ENCODE peak calls at places on chromosomes 16 and 17, in six cellular contexts. W is HTR-8/SVneo; Y is left ventricle myocardium superior; F is endodermal cell; K is neuronal stem cell; S is stimulated activated CD8-positive, alpha-beta memory T cell treated with anti-CD3 and anti-CD28 coated beads, Interleukin-7, amount 100 ng/mL, for 1 hour. L is an unnamed sample.

GRCh38 chr17:73770115-73770848 is 126.0 kb upstream of the SDK2 start:
- DNase-seq in F (no peak), K (no peak), W (peak), S (no peak), Y (peak), L (peak)

GRCh38 chr16:11144122-11144521 is 111.9 kb downstream of the SOCS1 start:
- DNase-seq in K (no peak), Y (peak), S (no peak), F (no peak), W (no peak), L (no peak)

GRCh38 chr17:15273141-15273793 is 8.1 kb upstream of the PMP22 start:
- DNase-seq in Y (no peak), F (no peak), S (no peak), K (no peak), W (peak), L (no peak)

GRCh38 chr16:84700518-84701277 is 898 bp downstream of the USP10 start:
- DNase-seq in F (peak), K (peak), W (peak), S (no peak), Y (no peak), L (no peak)

GRCh38 chr17:29112780-29113295 is 67.4 kb downstream of the MYO18A start:
- DNase-seq in Y (peak), F (no peak), S (no peak), W (no peak), K (no peak), L (peak)

GRCh38 chr17:65314212-65314611 is 177.0 kb downstream of the RGS9 start:
- DNase-seq in K (no peak), S (no peak), W (no peak), Y (no peak), F (no peak), L (no peak)

GRCh38 chr16:15521758-15522509 is 87.5 kb downstream of the BMERB1 start:
- DNase-seq in Y (no peak), S (no peak), F (no peak), K (no peak), W (no peak), L (no peak)

GRCh38 chr17:14048169-14048568 is 21.1 kb upstream of the COX10 start:
- DNase-seq in K (no peak), W (no peak), Y (no peak), S (no peak), F (peak), L (no peak)

GRCh38 chr17:81440511-81441244 is 45.4 kb downstream of the BAHCC1 start:
- DNase-seq in Y (no peak), F (peak), K (peak), S (no peak), W (peak), L (no peak)

GRCh38 chr16:83926726-83927397 is 26.2 kb upstream of the OSGIN1 start:
- DNase-seq in Y (peak), S (peak), F (peak), K (peak), W (peak), L (no peak)

GRCh38 chr17:80725532-80725931 is 180.9 kb downstream of the RPTOR start:
- DNase-seq in K (no peak), Y (no peak), S (no peak), F (no peak), W (no peak), L (no peak)

GRCh38 chr16:10824111-10824893 is 5.7 kb upstream of the TVP23A start:
- DNase-seq in K (no peak), W (no peak), Y (peak), F (no peak), S (no peak), L (no peak)

GRCh38 chr17:50028207-50029120 is 27.4 kb upstream of the ITGA3 start:
- DNase-seq in K (no peak), W (peak), F (peak), S (no peak), Y (no peak), L (no peak)

GRCh38 chr17:47694018-47694817 is at the start of gene TBKBP1:
- DNase-seq in W (peak), F (peak), K (peak), Y (peak), S (no peak), L (no peak)

GRCh38 chr17:5209396-5209795 is 17.7 kb upstream of the ZNF594 start:
- DNase-seq in Y (no peak), W (no peak), S (no peak), F (no peak), K (no peak), L (no peak)

GRCh38 chr16:56600398-56600999 is 7.9 kb upstream of the MT2A start:
- DNase-seq in W (peak), S (no peak), Y (no peak), K (no peak), F (peak), L (no peak)

GRCh38 chr17:7440113-7440822 is 956 bp downstream of the FGF11 start:
- DNase-seq in K (peak), F (peak), S (no peak), W (peak), Y (peak), L (no peak)

GRCh38 chr17:3647769-3648540 is 11.4 kb downstream of the CTNS start:
- DNase-seq in S (no peak), Y (peak), W (no peak), F (peak), K (no peak), L (no peak)

GRCh38 chr17:18176152-18176551 is 7.5 kb upstream of the ALKBH5 start:
- DNase-seq in Y (no peak), F (no peak), K (no peak), S (no peak), W (no peak), L (no peak)

GRCh38 chr17:34757611-34758010 is 178.2 kb downstream of the TMEM132E start:
- DNase-seq in K (no peak), W (no peak), F (no peak), Y (no peak), S (no peak), L (no peak)

GRCh38 chr17:41538565-41538991 is 10.5 kb upstream of the KRT19 start:
- DNase-seq in W (no peak), F (peak), S (no peak), K (no peak), Y (no peak), L (no peak)

GRCh38 chr16:66895999-66896398 is 15.7 kb downstream of the PDP2 start:
- DNase-seq in Y (peak), S (no peak), W (no peak), K (no peak), F (no peak), L (no peak)

GRCh38 chr17:47660064-47660492 is 10.4 kb downstream of the KPNB1 start:
- DNase-seq in S (no peak), Y (no peak), K (no peak), F (no peak), W (no peak), L (no peak)

GRCh38 chr17:27543958-27544349 is 87.0 kb upstream of the LGALS9 start:
- DNase-seq in K (no peak), Y (no peak), W (no peak), F (no peak), S (no peak), L (no peak)

GRCh38 chr16:48596326-48596725 is 13.7 kb downstream of the N4BP1 start:
- DNase-seq in W (no peak), K (no peak), Y (no peak), F (no peak), S (no peak), L (no peak)

GRCh38 chr16:65306313-65306712 is 184.4 kb upstream of the CDH11 start:
- DNase-seq in K (no peak), F (no peak), W (no peak), S (no peak), Y (no peak), L (no peak)

GRCh38 chr16:79182618-79183017 is 417.9 kb downstream of the MAF start:
- DNase-seq in K (no peak), W (no peak), Y (no peak), F (no peak), S (no peak), L (no peak)

GRCh38 chr17:82277851-82278250 is 4.4 kb upstream of the CSNK1D start:
- DNase-seq in K (no peak), Y (no peak), S (no peak), F (no peak), W (no peak), L (no peak)

L was measured in AG09319.